ENCODE peak calls at places on chromosomes 13 and 19, in four cellular contexts. A is transverse colon, I is adrenal gland, H is cardiac muscle cell. Y is an unnamed sample. For H3K27me3, the result is how much of the 10 kb centered on the place peaks cover.

GRCh38 chr19:46571495-46571894 is 29.6 kb upstream of the CALM3 start:
- DNase-seq in A (no peak), I (no peak), H (peak), Y (no peak)

GRCh38 chr13:26280295-26280694 is 26.4 kb downstream of the CDK8 start:
- DNase-seq in A (no peak), I (no peak), H (peak), Y (no peak)

GRCh38 chr19:12769689-12770088 is 5.7 kb downstream of the HOOK2 start:
- DNase-seq in A (peak), I (peak), H (no peak), Y (no peak)

GRCh38 chr19:6260376-6260775 is 19.4 kb downstream of the MLLT1 start:
- DNase-seq in A (no peak), I (no peak), H (no peak), Y (peak)

GRCh38 chr13:46211521-46212351 is at the start of gene LRRC63:
- DNase-seq in A (peak), I (peak), H (peak), Y (peak)

GRCh38 chr13:100130930-100131511 is 42.1 kb downstream of the PCCA start:
- DNase-seq in A (no peak), I (no peak), H (peak), Y (no peak)

GRCh38 chr19:15448778-15449619 is 757 bp downstream of the WIZ start:
- DNase-seq in A (no peak), I (peak), H (peak), Y (peak)

GRCh38 chr19:50670102-50670380 is 20.8 kb downstream of the C19orf81 start:
- DNase-seq in A (no peak), I (no peak), H (no peak), Y (no peak)

GRCh38 chr13:113350065-113350937 is 13.6 kb downstream of the GRTP1 start:
- DNase-seq in A (no peak), I (no peak), H (no peak), Y (peak)

GRCh38 chr13:27079421-27079958 is 92.1 kb downstream of the USP12 start:
- DNase-seq in A (no peak), I (no peak), H (peak), Y (no peak)

GRCh38 chr19:45423033-45423588 is 606 bp downstream of the ERCC1 start:
- DNase-seq in A (peak), I (no peak), H (no peak), Y (no peak)

GRCh38 chr13:31046711-31047279 is 114.3 kb downstream of the TEX26 start:
- DNase-seq in A (peak), I (peak), H (peak), Y (no peak)

GRCh38 chr19:55600336-55601028 is 394 bp downstream of the ZNF524 start:
- DNase-seq in A (no peak), I (peak), H (no peak), Y (no peak)

GRCh38 chr13:112104873-112105234 is 37.9 kb downstream of the SOX1 start:
- DNase-seq in A (no peak), I (no peak), H (no peak), Y (no peak)

GRCh38 chr13:112105244-112105681 is 38.3 kb downstream of the SOX1 start:
- DNase-seq in A (no peak), I (no peak), H (no peak), Y (no peak)

GRCh38 chr13:112105884-112106283 is 38.9 kb downstream of the SOX1 start:
- DNase-seq in A (no peak), I (no peak), H (no peak), Y (no peak)

GRCh38 chr13:112106467-112107141 is 39.7 kb downstream of the SOX1 start:
- DNase-seq in A (no peak), I (no peak), H (no peak), Y (no peak)

GRCh38 chr13:112107289-112107688 is 40.3 kb downstream of the SOX1 start:
- DNase-seq in A (no peak), I (no peak), H (no peak), Y (no peak)
- H3K27me3 ChIP-seq in A (half or more), I (half or more), H (half or more), Y (half or more)

DNA sequence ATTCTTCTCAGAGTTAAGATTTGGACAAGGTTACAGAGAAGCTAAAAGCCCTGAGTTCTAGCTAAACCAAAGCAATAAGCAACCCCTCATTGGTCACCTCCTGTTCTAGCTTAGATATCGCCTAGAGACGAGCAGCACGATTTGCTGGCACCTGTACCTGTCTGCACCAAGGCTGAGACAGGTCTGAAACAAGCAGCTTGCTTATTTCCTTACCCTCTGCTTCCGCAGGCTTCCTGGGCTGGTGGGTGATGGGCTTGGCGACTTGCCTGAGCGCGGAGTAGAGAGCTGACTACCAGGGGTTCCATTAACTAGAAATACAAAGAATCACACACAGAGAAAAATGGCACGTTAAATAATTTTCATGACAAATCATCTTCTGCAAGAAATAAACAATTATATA is 276.9 kb downstream of the DCLK1 start:
- DNase-seq in A (no peak), I (no peak), H (no peak), Y (no peak)
- H3K27me3 ChIP-seq in A (under half), I (under half), H (under half), Y (under half)

GRCh38 chr13:28093871-28094270 is 6.5 kb downstream of the FLT3 start:
- DNase-seq in A (no peak), I (no peak), H (no peak), Y (no peak)
- H3K27me3 ChIP-seq in A (half or more), I (under half), H (half or more), Y (under half)

DNA sequence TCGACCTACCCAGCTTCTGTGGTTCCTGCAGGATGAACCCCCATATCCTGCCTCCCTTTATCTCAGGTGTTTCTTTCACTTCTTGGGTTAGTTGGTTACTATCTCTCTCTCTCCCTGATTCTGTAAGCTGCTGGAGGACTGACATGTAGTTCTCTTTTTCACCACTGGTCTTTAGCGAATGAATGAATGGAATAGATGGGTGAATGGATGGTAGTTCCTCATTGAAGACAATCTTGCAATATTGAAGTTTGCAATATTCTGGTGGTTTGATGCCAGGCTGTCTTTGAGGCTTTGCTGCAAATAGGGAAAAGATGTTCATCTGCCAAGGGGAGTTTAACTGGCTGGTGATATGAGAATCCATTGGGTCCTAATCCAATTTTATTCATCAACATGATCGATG is 120.2 kb downstream of the UBL3 start:
- DNase-seq in A (no peak), I (no peak), H (no peak), Y (no peak)
- H3K27me3 ChIP-seq in A (under half), I (under half), H (under half), Y (under half)

DNA sequence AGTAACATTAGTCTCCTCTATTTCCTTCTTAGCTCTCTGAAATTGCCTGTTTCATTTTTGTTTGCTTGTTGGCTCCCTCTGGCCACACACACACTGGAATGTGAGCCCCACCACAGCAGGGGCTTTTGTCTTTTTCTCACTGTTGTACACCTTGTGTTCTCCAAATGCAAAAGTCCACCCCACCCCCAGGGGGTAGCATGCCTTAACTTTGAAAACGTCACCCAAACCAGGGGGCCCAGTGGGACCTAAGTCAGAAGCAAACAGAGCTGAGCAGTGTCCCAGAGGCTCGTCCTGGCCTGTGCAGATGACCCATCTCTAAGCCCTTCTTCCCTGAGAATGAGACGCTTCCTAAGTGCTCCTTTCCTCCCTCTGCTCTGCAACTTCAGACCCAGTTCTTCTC is 614.1 kb downstream of the UQCRFS1 start:
- DNase-seq in A (no peak), I (no peak), H (no peak), Y (no peak)
- H3K27me3 ChIP-seq in A (under half), I (under half), H (under half), Y (under half)

DNA sequence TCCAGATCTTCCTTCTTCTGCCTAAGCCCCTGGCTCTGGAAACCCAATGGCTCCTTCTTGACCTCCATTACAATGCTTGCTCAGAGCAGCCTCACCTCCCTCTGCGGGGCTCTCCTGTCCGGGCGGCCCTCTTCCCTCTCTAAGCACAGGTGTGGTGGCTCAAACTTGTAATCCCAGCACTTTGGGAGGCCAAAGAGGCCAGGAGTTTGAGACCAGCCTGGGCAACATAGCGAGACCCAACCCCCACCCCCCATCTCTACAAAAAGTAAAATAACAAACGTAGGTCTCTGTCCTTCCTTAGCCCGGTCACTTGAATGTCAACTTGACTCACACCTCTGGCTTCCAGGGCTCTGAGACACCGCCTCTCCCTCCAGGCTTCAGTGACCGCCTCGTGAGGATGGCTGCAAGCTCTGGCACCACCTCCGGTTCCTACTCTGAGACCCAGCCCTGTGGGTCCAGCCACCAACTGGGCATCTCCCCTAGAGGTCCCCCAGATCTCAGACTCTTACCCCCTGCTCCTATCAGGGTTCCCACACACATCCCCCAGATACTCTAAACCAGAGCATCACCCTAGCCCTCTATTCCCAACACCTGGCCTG is 4.6 kb upstream of the TLE2 start:
- DNase-seq in A (no peak), I (no peak), H (no peak), Y (no peak)
- H3K27me3 ChIP-seq in A (under half), I (under half), H (under half), Y (under half)

DNA sequence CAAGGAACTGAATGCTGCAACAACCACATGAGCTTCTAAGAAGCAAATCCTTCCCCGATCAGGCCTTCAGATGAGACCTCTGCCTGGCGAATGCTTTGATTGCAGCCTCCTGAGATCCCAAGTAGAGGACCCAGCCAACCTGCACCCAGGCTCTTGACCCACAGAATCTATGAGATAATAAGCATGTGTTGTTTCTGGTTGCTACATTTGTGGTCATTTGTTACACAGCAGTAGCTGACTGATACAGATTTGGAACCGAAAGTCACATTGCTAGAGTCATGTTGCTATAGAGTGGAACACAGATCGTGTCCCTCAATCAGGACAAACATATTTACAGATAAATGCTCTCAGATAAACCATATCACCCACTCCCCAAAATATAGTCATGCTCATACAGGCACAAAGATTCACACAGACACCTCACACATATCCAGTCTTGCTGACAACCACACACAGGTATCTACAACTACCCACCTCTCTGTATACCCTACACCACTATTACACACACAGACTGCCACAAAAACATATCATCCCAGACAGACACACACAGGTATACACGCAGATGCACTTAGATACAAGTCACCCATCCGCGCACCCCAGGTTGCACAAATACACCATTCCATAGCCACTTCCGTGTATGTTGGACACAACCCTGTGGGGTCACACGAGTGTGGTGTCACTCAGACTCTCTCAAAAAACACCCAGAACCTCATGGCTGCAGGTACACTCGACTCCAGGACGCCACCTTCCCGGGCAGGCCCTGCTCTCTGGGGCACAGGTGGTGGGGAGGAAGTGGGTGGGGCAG is 5.5 kb downstream of the DIRAS1 start:
- DNase-seq in A (no peak), I (no peak), H (no peak), Y (no peak)
- H3K27me3 ChIP-seq in A (under half), I (under half), H (under half), Y (under half)

DNA sequence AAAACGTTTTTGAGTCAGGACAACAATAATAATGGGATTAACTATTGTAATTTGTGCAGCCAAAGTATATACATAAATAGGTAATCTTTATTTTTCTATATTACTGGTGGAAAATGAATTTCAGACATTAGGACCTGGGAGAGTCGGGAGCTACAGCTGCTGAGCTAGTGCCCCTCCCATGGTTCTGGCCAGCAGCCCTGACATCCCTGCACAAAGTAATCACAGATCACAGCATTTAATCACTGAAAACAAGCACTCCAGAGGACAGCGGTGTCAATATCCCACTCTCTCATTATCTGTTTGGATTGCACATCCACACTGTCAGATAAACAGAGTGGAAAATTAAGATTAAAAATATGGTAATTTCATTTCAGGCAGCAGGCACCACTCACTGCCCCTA is 254.0 kb upstream of the SOX21 start:
- DNase-seq in A (no peak), I (no peak), H (no peak), Y (no peak)
- H3K27me3 ChIP-seq in A (half or more), I (under half), H (half or more), Y (half or more)